ENCODE peak calls at places on chromosomes 12 and 14, in ten cellular contexts. One of them, this sample, is unnamed.

GRCh38 chr14:97771340-97772045 is 974.3 kb downstream of the VRK1 start:
- DNase-seq in smooth muscle cell of the brain vasculature: no peak
- DNase-seq in IMR-90: no peak
- DNase-seq in NCI-H1092: no peak
- DNase-seq in left ventricle myocardium superior: no peak
- DNase-seq in heart left ventricle: no peak
- DNase-seq in body of pancreas: no peak
- DNase-seq in HT-29: no peak
- DNase-seq in cardiac fibroblast: no peak
- DNase-seq in naive thymus-derived CD4-positive, alpha-beta T cell: no peak
- DNase-seq in this sample: no peak

GRCh38 chr14:73729556-73730265 is 15.5 kb upstream of the PNMA1 start:
- DNase-seq in smooth muscle cell of the brain vasculature: no peak
- DNase-seq in IMR-90: no peak
- DNase-seq in NCI-H1092: no peak
- DNase-seq in left ventricle myocardium superior: no peak
- DNase-seq in heart left ventricle: no peak
- DNase-seq in body of pancreas: no peak
- DNase-seq in HT-29: no peak
- DNase-seq in cardiac fibroblast: no peak
- DNase-seq in naive thymus-derived CD4-positive, alpha-beta T cell: no peak
- DNase-seq in this sample: no peak

GRCh38 chr14:30443368-30444007 is 115.5 kb upstream of the G2E3 start:
- DNase-seq in smooth muscle cell of the brain vasculature: no peak
- DNase-seq in IMR-90: peak
- DNase-seq in NCI-H1092: peak
- DNase-seq in left ventricle myocardium superior: no peak
- DNase-seq in heart left ventricle: no peak
- DNase-seq in body of pancreas: peak
- DNase-seq in HT-29: peak
- DNase-seq in cardiac fibroblast: peak
- DNase-seq in naive thymus-derived CD4-positive, alpha-beta T cell: no peak
- DNase-seq in this sample: peak

GRCh38 chr12:103840399-103840880 is 594 bp downstream of the NT5DC3 start:
- DNase-seq in smooth muscle cell of the brain vasculature: no peak
- DNase-seq in IMR-90: peak
- DNase-seq in NCI-H1092: no peak
- DNase-seq in left ventricle myocardium superior: peak
- DNase-seq in heart left ventricle: no peak
- DNase-seq in body of pancreas: no peak
- DNase-seq in HT-29: peak
- DNase-seq in cardiac fibroblast: no peak
- DNase-seq in naive thymus-derived CD4-positive, alpha-beta T cell: no peak
- DNase-seq in this sample: no peak

GRCh38 chr12:101414533-101415119 is 7.1 kb upstream of the ARL1 start:
- DNase-seq in smooth muscle cell of the brain vasculature: peak
- DNase-seq in IMR-90: peak
- DNase-seq in NCI-H1092: peak
- DNase-seq in left ventricle myocardium superior: no peak
- DNase-seq in heart left ventricle: no peak
- DNase-seq in body of pancreas: peak
- DNase-seq in HT-29: peak
- DNase-seq in cardiac fibroblast: peak
- DNase-seq in naive thymus-derived CD4-positive, alpha-beta T cell: no peak
- DNase-seq in this sample: peak

GRCh38 chr12:109722022-109722752 is 8.6 kb downstream of the FAM222A start:
- DNase-seq in smooth muscle cell of the brain vasculature: no peak
- DNase-seq in IMR-90: no peak
- DNase-seq in NCI-H1092: no peak
- DNase-seq in left ventricle myocardium superior: no peak
- DNase-seq in heart left ventricle: no peak
- DNase-seq in body of pancreas: no peak
- DNase-seq in HT-29: no peak
- DNase-seq in cardiac fibroblast: no peak
- DNase-seq in naive thymus-derived CD4-positive, alpha-beta T cell: no peak
- DNase-seq in this sample: no peak

GRCh38 chr12:109065154-109065852 is 12.9 kb downstream of the USP30 start:
- DNase-seq in smooth muscle cell of the brain vasculature: no peak
- DNase-seq in IMR-90: no peak
- DNase-seq in NCI-H1092: no peak
- DNase-seq in left ventricle myocardium superior: no peak
- DNase-seq in heart left ventricle: no peak
- DNase-seq in body of pancreas: peak
- DNase-seq in HT-29: peak
- DNase-seq in cardiac fibroblast: no peak
- DNase-seq in naive thymus-derived CD4-positive, alpha-beta T cell: no peak
- DNase-seq in this sample: no peak

GRCh38 chr12:3097186-3097804 is 20.1 kb downstream of the TSPAN9 start:
- DNase-seq in smooth muscle cell of the brain vasculature: no peak
- DNase-seq in IMR-90: peak
- DNase-seq in NCI-H1092: no peak
- DNase-seq in left ventricle myocardium superior: peak
- DNase-seq in heart left ventricle: peak
- DNase-seq in body of pancreas: peak
- DNase-seq in HT-29: peak
- DNase-seq in cardiac fibroblast: peak
- DNase-seq in naive thymus-derived CD4-positive, alpha-beta T cell: no peak
- DNase-seq in this sample: no peak

GRCh38 chr12:93673084-93673483 is 4.1 kb upstream of the CRADD start:
- DNase-seq in smooth muscle cell of the brain vasculature: no peak
- DNase-seq in IMR-90: no peak
- DNase-seq in NCI-H1092: no peak
- DNase-seq in left ventricle myocardium superior: no peak
- DNase-seq in heart left ventricle: no peak
- DNase-seq in body of pancreas: no peak
- DNase-seq in HT-29: no peak
- DNase-seq in cardiac fibroblast: no peak
- DNase-seq in naive thymus-derived CD4-positive, alpha-beta T cell: no peak
- DNase-seq in this sample: no peak

GRCh38 chr14:33120341-33120740 is 181.7 kb downstream of the NPAS3 start:
- DNase-seq in smooth muscle cell of the brain vasculature: no peak
- DNase-seq in IMR-90: no peak
- DNase-seq in NCI-H1092: no peak
- DNase-seq in left ventricle myocardium superior: no peak
- DNase-seq in heart left ventricle: no peak
- DNase-seq in body of pancreas: no peak
- DNase-seq in HT-29: no peak
- DNase-seq in cardiac fibroblast: no peak
- DNase-seq in naive thymus-derived CD4-positive, alpha-beta T cell: no peak
- DNase-seq in this sample: no peak

GRCh38 chr14:56659964-56660551 is 80.5 kb downstream of the TMEM260 start:
- DNase-seq in smooth muscle cell of the brain vasculature: no peak
- DNase-seq in IMR-90: peak
- DNase-seq in NCI-H1092: peak
- DNase-seq in left ventricle myocardium superior: no peak
- DNase-seq in heart left ventricle: no peak
- DNase-seq in body of pancreas: no peak
- DNase-seq in HT-29: peak
- DNase-seq in cardiac fibroblast: peak
- DNase-seq in naive thymus-derived CD4-positive, alpha-beta T cell: no peak
- DNase-seq in this sample: peak

GRCh38 chr12:122412851-122413433 is 9.5 kb downstream of the CLIP1 start:
- DNase-seq in smooth muscle cell of the brain vasculature: no peak
- DNase-seq in IMR-90: no peak
- DNase-seq in NCI-H1092: no peak
- DNase-seq in left ventricle myocardium superior: no peak
- DNase-seq in heart left ventricle: no peak
- DNase-seq in body of pancreas: no peak
- DNase-seq in HT-29: no peak
- DNase-seq in cardiac fibroblast: no peak
- DNase-seq in naive thymus-derived CD4-positive, alpha-beta T cell: no peak
- DNase-seq in this sample: peak

GRCh38 chr14:99930420-99931274 is 134.6 kb upstream of the EVL start:
- DNase-seq in smooth muscle cell of the brain vasculature: no peak
- DNase-seq in IMR-90: no peak
- DNase-seq in NCI-H1092: no peak
- DNase-seq in left ventricle myocardium superior: no peak
- DNase-seq in heart left ventricle: no peak
- DNase-seq in body of pancreas: no peak
- DNase-seq in HT-29: peak
- DNase-seq in cardiac fibroblast: peak
- DNase-seq in naive thymus-derived CD4-positive, alpha-beta T cell: no peak
- DNase-seq in this sample: no peak

GRCh38 chr12:34597548-34598351 is 575.5 kb downstream of the ALG10 start:
- DNase-seq in smooth muscle cell of the brain vasculature: no peak
- DNase-seq in IMR-90: no peak
- DNase-seq in NCI-H1092: no peak
- DNase-seq in left ventricle myocardium superior: no peak
- DNase-seq in heart left ventricle: peak
- DNase-seq in body of pancreas: no peak
- DNase-seq in HT-29: no peak
- DNase-seq in cardiac fibroblast: no peak
- DNase-seq in naive thymus-derived CD4-positive, alpha-beta T cell: no peak
- DNase-seq in this sample: no peak

GRCh38 chr12:14928946-14929345 is 9.4 kb downstream of the ERP27 start:
- DNase-seq in smooth muscle cell of the brain vasculature: no peak
- DNase-seq in IMR-90: no peak
- DNase-seq in NCI-H1092: no peak
- DNase-seq in left ventricle myocardium superior: no peak
- DNase-seq in heart left ventricle: no peak
- DNase-seq in body of pancreas: peak
- DNase-seq in HT-29: peak
- DNase-seq in cardiac fibroblast: peak
- DNase-seq in naive thymus-derived CD4-positive, alpha-beta T cell: no peak
- DNase-seq in this sample: peak

GRCh38 chr12:91007531-91008290 is 2.9 kb upstream of the EPYC start:
- DNase-seq in smooth muscle cell of the brain vasculature: no peak
- DNase-seq in IMR-90: no peak
- DNase-seq in NCI-H1092: no peak
- DNase-seq in left ventricle myocardium superior: no peak
- DNase-seq in heart left ventricle: no peak
- DNase-seq in body of pancreas: no peak
- DNase-seq in HT-29: no peak
- DNase-seq in cardiac fibroblast: no peak
- DNase-seq in naive thymus-derived CD4-positive, alpha-beta T cell: no peak
- DNase-seq in this sample: no peak

GRCh38 chr14:101410126-101410525 is 151.2 kb upstream of the DIO3 start:
- DNase-seq in smooth muscle cell of the brain vasculature: no peak
- DNase-seq in IMR-90: no peak
- DNase-seq in NCI-H1092: no peak
- DNase-seq in left ventricle myocardium superior: no peak
- DNase-seq in heart left ventricle: no peak
- DNase-seq in body of pancreas: no peak
- DNase-seq in HT-29: no peak
- DNase-seq in cardiac fibroblast: no peak
- DNase-seq in naive thymus-derived CD4-positive, alpha-beta T cell: no peak
- DNase-seq in this sample: no peak

GRCh38 chr12:8914716-8915526 is 612 bp downstream of the PHC1 start:
- DNase-seq in smooth muscle cell of the brain vasculature: peak
- DNase-seq in IMR-90: peak
- DNase-seq in NCI-H1092: peak
- DNase-seq in left ventricle myocardium superior: peak
- DNase-seq in heart left ventricle: peak
- DNase-seq in body of pancreas: peak
- DNase-seq in HT-29: peak
- DNase-seq in cardiac fibroblast: peak
- DNase-seq in naive thymus-derived CD4-positive, alpha-beta T cell: peak
- DNase-seq in this sample: no peak

GRCh38 chr14:67517083-67517482 is 16.0 kb upstream of the PLEKHH1 start:
- DNase-seq in smooth muscle cell of the brain vasculature: no peak
- DNase-seq in IMR-90: no peak
- DNase-seq in NCI-H1092: no peak
- DNase-seq in left ventricle myocardium superior: peak
- DNase-seq in heart left ventricle: peak
- DNase-seq in body of pancreas: peak
- DNase-seq in HT-29: no peak
- DNase-seq in cardiac fibroblast: peak
- DNase-seq in naive thymus-derived CD4-positive, alpha-beta T cell: no peak
- DNase-seq in this sample: no peak

GRCh38 chr12:31959701-31960391 is 631 bp downstream of the RESF1 start:
- DNase-seq in smooth muscle cell of the brain vasculature: peak
- DNase-seq in IMR-90: peak
- DNase-seq in NCI-H1092: peak
- DNase-seq in left ventricle myocardium superior: peak
- DNase-seq in heart left ventricle: peak
- DNase-seq in body of pancreas: peak
- DNase-seq in HT-29: peak
- DNase-seq in cardiac fibroblast: peak
- DNase-seq in naive thymus-derived CD4-positive, alpha-beta T cell: peak
- DNase-seq in this sample: peak

GRCh38 chr12:89619764-89620163 is 88.9 kb downstream of the ATP2B1 start:
- DNase-seq in smooth muscle cell of the brain vasculature: no peak
- DNase-seq in IMR-90: no peak
- DNase-seq in NCI-H1092: no peak
- DNase-seq in left ventricle myocardium superior: no peak
- DNase-seq in heart left ventricle: no peak
- DNase-seq in body of pancreas: no peak
- DNase-seq in HT-29: no peak
- DNase-seq in cardiac fibroblast: no peak
- DNase-seq in naive thymus-derived CD4-positive, alpha-beta T cell: no peak
- DNase-seq in this sample: no peak

GRCh38 chr12:99911076-99911475 is 73.7 kb downstream of the ANKS1B start:
- DNase-seq in smooth muscle cell of the brain vasculature: peak
- DNase-seq in IMR-90: peak
- DNase-seq in NCI-H1092: no peak
- DNase-seq in left ventricle myocardium superior: no peak
- DNase-seq in heart left ventricle: no peak
- DNase-seq in body of pancreas: peak
- DNase-seq in HT-29: no peak
- DNase-seq in cardiac fibroblast: peak
- DNase-seq in naive thymus-derived CD4-positive, alpha-beta T cell: no peak
- DNase-seq in this sample: no peak

GRCh38 chr12:54191550-54192022 is 2.8 kb upstream of the SMUG1 start:
- DNase-seq in smooth muscle cell of the brain vasculature: peak
- DNase-seq in IMR-90: peak
- DNase-seq in NCI-H1092: peak
- DNase-seq in left ventricle myocardium superior: peak
- DNase-seq in heart left ventricle: peak
- DNase-seq in body of pancreas: peak
- DNase-seq in HT-29: peak
- DNase-seq in cardiac fibroblast: peak
- DNase-seq in naive thymus-derived CD4-positive, alpha-beta T cell: peak
- DNase-seq in this sample: peak

GRCh38 chr14:75626857-75627256 is 33.8 kb downstream of the ERG28 start:
- DNase-seq in smooth muscle cell of the brain vasculature: no peak
- DNase-seq in IMR-90: no peak
- DNase-seq in NCI-H1092: no peak
- DNase-seq in left ventricle myocardium superior: no peak
- DNase-seq in heart left ventricle: no peak
- DNase-seq in body of pancreas: no peak
- DNase-seq in HT-29: no peak
- DNase-seq in cardiac fibroblast: peak
- DNase-seq in naive thymus-derived CD4-positive, alpha-beta T cell: no peak
- DNase-seq in this sample: no peak

GRCh38 chr12:54145844-54146243 is 42.9 kb downstream of the SMUG1 start:
- DNase-seq in smooth muscle cell of the brain vasculature: no peak
- DNase-seq in IMR-90: no peak
- DNase-seq in NCI-H1092: no peak
- DNase-seq in left ventricle myocardium superior: no peak
- DNase-seq in heart left ventricle: no peak
- DNase-seq in body of pancreas: no peak
- DNase-seq in HT-29: no peak
- DNase-seq in cardiac fibroblast: no peak
- DNase-seq in naive thymus-derived CD4-positive, alpha-beta T cell: no peak
- DNase-seq in this sample: no peak

GRCh38 chr12:124718052-124718451 is 145.6 kb downstream of the SCARB1 start:
- DNase-seq in smooth muscle cell of the brain vasculature: no peak
- DNase-seq in IMR-90: no peak
- DNase-seq in NCI-H1092: no peak
- DNase-seq in left ventricle myocardium superior: peak
- DNase-seq in heart left ventricle: no peak
- DNase-seq in body of pancreas: no peak
- DNase-seq in HT-29: no peak
- DNase-seq in cardiac fibroblast: no peak
- DNase-seq in naive thymus-derived CD4-positive, alpha-beta T cell: no peak
- DNase-seq in this sample: no peak

GRCh38 chr12:31821484-31821883 is 92.7 kb upstream of the AMN1 start:
- DNase-seq in smooth muscle cell of the brain vasculature: no peak
- DNase-seq in IMR-90: no peak
- DNase-seq in NCI-H1092: no peak
- DNase-seq in left ventricle myocardium superior: no peak
- DNase-seq in heart left ventricle: no peak
- DNase-seq in body of pancreas: no peak
- DNase-seq in HT-29: no peak
- DNase-seq in cardiac fibroblast: no peak
- DNase-seq in naive thymus-derived CD4-positive, alpha-beta T cell: no peak
- DNase-seq in this sample: no peak

GRCh38 chr12:2417761-2418160 is 365.0 kb downstream of the CACNA1C start:
- DNase-seq in smooth muscle cell of the brain vasculature: no peak
- DNase-seq in IMR-90: no peak
- DNase-seq in NCI-H1092: no peak
- DNase-seq in left ventricle myocardium superior: no peak
- DNase-seq in heart left ventricle: no peak
- DNase-seq in body of pancreas: no peak
- DNase-seq in HT-29: no peak
- DNase-seq in cardiac fibroblast: no peak
- DNase-seq in naive thymus-derived CD4-positive, alpha-beta T cell: no peak
- DNase-seq in this sample: no peak

This sample was measured in LNCaP clone FGC.